ENCODE peak calls at places on chromosomes 11 and 22, in six cellular contexts. One of them, this sample, is unnamed.

GRCh38 chr11:3639841-3640240 is 2.0 kb downstream of the ART5 start:
- DNase-seq in SK-N-SH: no peak
- DNase-seq in GM12878: no peak
- DNase-seq in K562: no peak
- DNase-seq in HepG2: no peak
- DNase-seq in H1: no peak
- DNase-seq in this sample: no peak

GRCh38 chr11:64762916-64763803 is 3.4 kb upstream of the PYGM start:
- DNase-seq in H1: no peak
- DNase-seq in SK-N-SH: peak
- DNase-seq in HepG2: no peak
- DNase-seq in K562: no peak
- DNase-seq in GM12878: no peak
- DNase-seq in this sample: peak

GRCh38 chr22:37098976-37099577 is 10.4 kb downstream of the TMPRSS6 start:
- DNase-seq in GM12878: no peak
- DNase-seq in HepG2: no peak
- DNase-seq in SK-N-SH: no peak
- DNase-seq in K562: no peak
- DNase-seq in H1: no peak
- DNase-seq in this sample: no peak

GRCh38 chr11:66113132-66113856 is 43.2 kb downstream of the PACS1 start:
- DNase-seq in GM12878: no peak
- DNase-seq in HepG2: peak
- DNase-seq in SK-N-SH: no peak
- DNase-seq in H1: no peak
- DNase-seq in K562: no peak
- DNase-seq in this sample: no peak

GRCh38 chr22:49549256-49549655 is 278.4 kb downstream of the BRD1 start:
- DNase-seq in H1: no peak
- DNase-seq in K562: no peak
- DNase-seq in HepG2: no peak
- DNase-seq in SK-N-SH: no peak
- DNase-seq in GM12878: no peak
- DNase-seq in this sample: no peak

GRCh38 chr11:83252941-83253340 is 33.2 kb downstream of the CCDC90B start:
- DNase-seq in HepG2: peak
- DNase-seq in H1: no peak
- DNase-seq in SK-N-SH: no peak
- DNase-seq in GM12878: no peak
- DNase-seq in K562: no peak
- DNase-seq in this sample: no peak

GRCh38 chr22:18987765-18988164 is 51.7 kb upstream of the PRODH start:
- DNase-seq in GM12878: no peak
- DNase-seq in K562: peak
- DNase-seq in HepG2: peak
- DNase-seq in H1: peak
- DNase-seq in SK-N-SH: peak
- DNase-seq in this sample: no peak

GRCh38 chr11:95505927-95506426 is 275.0 kb upstream of the SESN3 start:
- DNase-seq in SK-N-SH: no peak
- DNase-seq in HepG2: no peak
- DNase-seq in H1: no peak
- DNase-seq in GM12878: no peak
- DNase-seq in K562: no peak
- DNase-seq in this sample: peak

GRCh38 chr11:47152953-47153950 is 23.4 kb downstream of the ARFGAP2 start:
- DNase-seq in SK-N-SH: peak
- DNase-seq in K562: peak
- DNase-seq in HepG2: peak
- DNase-seq in H1: no peak
- DNase-seq in GM12878: peak
- DNase-seq in this sample: peak

GRCh38 chr22:42673898-42674390 is 24.8 kb upstream of the CYB5R3 start:
- DNase-seq in H1: no peak
- DNase-seq in K562: no peak
- DNase-seq in HepG2: peak
- DNase-seq in SK-N-SH: no peak
- DNase-seq in GM12878: no peak
- DNase-seq in this sample: no peak

GRCh38 chr22:34804588-34804987 is 261.4 kb upstream of the ISX start:
- DNase-seq in HepG2: no peak
- DNase-seq in K562: peak
- DNase-seq in H1: no peak
- DNase-seq in GM12878: no peak
- DNase-seq in SK-N-SH: no peak
- DNase-seq in this sample: no peak

GRCh38 chr11:95917188-95918036 is 6.5 kb downstream of the MTMR2 start:
- DNase-seq in HepG2: no peak
- DNase-seq in SK-N-SH: peak
- DNase-seq in H1: no peak
- DNase-seq in GM12878: no peak
- DNase-seq in K562: no peak
- DNase-seq in this sample: no peak

GRCh38 chr11:120811199-120811598 is 212.7 kb upstream of the TBCEL start:
- DNase-seq in GM12878: no peak
- DNase-seq in HepG2: no peak
- DNase-seq in H1: no peak
- DNase-seq in K562: no peak
- DNase-seq in SK-N-SH: no peak
- DNase-seq in this sample: no peak

GRCh38 chr11:72642815-72643511 is 31.3 kb downstream of the PDE2A start:
- DNase-seq in K562: peak
- DNase-seq in H1: peak
- DNase-seq in SK-N-SH: peak
- DNase-seq in GM12878: no peak
- DNase-seq in HepG2: no peak
- DNase-seq in this sample: peak

GRCh38 chr11:43558056-43558455 is 122.5 kb upstream of the HSD17B12 start:
- DNase-seq in GM12878: no peak
- DNase-seq in H1: no peak
- DNase-seq in HepG2: no peak
- DNase-seq in SK-N-SH: no peak
- DNase-seq in K562: no peak
- DNase-seq in this sample: no peak
- TF ChIP-seq GABPA in GM12878: no peak
- TF ChIP-seq GABPA in H1: no peak
- TF ChIP-seq GABPA in HepG2: no peak
- TF ChIP-seq GABPA in SK-N-SH: no peak
- TF ChIP-seq GABPA in K562: no peak
- TF ChIP-seq GABPA in this sample: no peak

GRCh38 chr22:21455334-21456089 is 11.7 kb upstream of the TMEM191C start:
- DNase-seq in K562: no peak
- DNase-seq in HepG2: no peak
- DNase-seq in GM12878: no peak
- DNase-seq in H1: no peak
- DNase-seq in SK-N-SH: no peak
- DNase-seq in this sample: no peak
- TF ChIP-seq GABPA in K562: no peak
- TF ChIP-seq GABPA in HepG2: no peak
- TF ChIP-seq GABPA in GM12878: no peak
- TF ChIP-seq GABPA in H1: no peak
- TF ChIP-seq GABPA in SK-N-SH: no peak
- TF ChIP-seq GABPA in this sample: no peak

GRCh38 chr11:1353383-1354124 is 36.2 kb upstream of the BRSK2 start:
- DNase-seq in SK-N-SH: peak
- DNase-seq in GM12878: no peak
- DNase-seq in K562: no peak
- DNase-seq in H1: no peak
- DNase-seq in HepG2: no peak
- DNase-seq in this sample: no peak

GRCh38 chr11:1349074-1349931 is 39.9 kb upstream of the TOLLIP start:
- DNase-seq in H1: no peak
- DNase-seq in GM12878: no peak
- DNase-seq in K562: no peak
- DNase-seq in SK-N-SH: peak
- DNase-seq in HepG2: no peak
- DNase-seq in this sample: no peak

GRCh38 chr11:1352696-1353382 is 36.9 kb upstream of the BRSK2 start:
- DNase-seq in GM12878: no peak
- DNase-seq in HepG2: no peak
- DNase-seq in SK-N-SH: peak
- DNase-seq in H1: no peak
- DNase-seq in K562: peak
- DNase-seq in this sample: no peak

GRCh38 chr11:1350086-1350725 is 39.5 kb upstream of the BRSK2 start:
- DNase-seq in K562: no peak
- DNase-seq in HepG2: no peak
- DNase-seq in H1: no peak
- DNase-seq in SK-N-SH: peak
- DNase-seq in GM12878: no peak
- DNase-seq in this sample: no peak

DNA sequence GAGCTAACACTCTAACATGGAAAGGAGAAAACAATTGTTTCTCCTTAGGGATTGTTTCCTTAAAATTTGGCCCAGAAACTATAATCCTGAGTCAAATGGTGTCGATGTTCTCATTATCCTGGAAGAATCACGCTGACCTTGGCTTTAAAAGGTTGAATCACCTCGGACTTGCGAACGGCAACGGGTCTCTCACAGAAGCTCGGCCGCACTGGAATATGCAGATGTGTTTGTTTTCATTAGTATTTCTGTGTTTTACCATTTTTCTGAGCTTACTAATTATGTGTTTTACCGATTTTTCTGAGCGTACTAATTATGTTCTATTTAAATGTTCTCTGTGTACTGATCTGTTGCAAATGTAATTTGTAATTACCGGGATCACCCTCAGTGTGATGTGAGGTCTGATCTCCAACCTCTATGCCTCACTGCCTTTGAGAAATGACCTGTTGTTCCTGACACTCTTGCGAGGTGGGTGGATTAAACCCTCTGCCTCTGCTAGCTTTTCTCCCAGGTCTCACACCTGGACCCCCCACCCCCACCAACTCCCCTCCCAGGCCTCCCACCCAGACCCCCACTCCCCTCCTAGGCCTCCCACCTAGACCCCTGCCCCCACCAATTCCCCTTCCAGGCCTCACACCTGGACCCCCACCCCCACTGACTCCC is 38.3 kb upstream of the BRSK2 start:
- DNase-seq in SK-N-SH: peak
- DNase-seq in K562: peak
- DNase-seq in H1: no peak
- DNase-seq in HepG2: peak
- DNase-seq in GM12878: no peak
- DNase-seq in this sample: no peak
- TF ChIP-seq GABPA in SK-N-SH: no peak
- TF ChIP-seq GABPA in K562: no peak
- TF ChIP-seq GABPA in H1: no peak
- TF ChIP-seq GABPA in HepG2: no peak
- TF ChIP-seq GABPA in GM12878: no peak
- TF ChIP-seq GABPA in this sample: no peak

GRCh38 chr11:108866781-108867180 is 201.9 kb downstream of the DDX10 start:
- DNase-seq in HepG2: no peak
- DNase-seq in H1: no peak
- DNase-seq in SK-N-SH: no peak
- DNase-seq in GM12878: no peak
- DNase-seq in K562: no peak
- DNase-seq in this sample: no peak
- TF ChIP-seq GABPA in HepG2: no peak
- TF ChIP-seq GABPA in H1: no peak
- TF ChIP-seq GABPA in SK-N-SH: no peak
- TF ChIP-seq GABPA in GM12878: no peak
- TF ChIP-seq GABPA in K562: no peak
- TF ChIP-seq GABPA in this sample: no peak

GRCh38 chr11:111601979-111602864 is at the start of gene SIK2:
- DNase-seq in SK-N-SH: peak
- DNase-seq in HepG2: peak
- DNase-seq in K562: peak
- DNase-seq in GM12878: peak
- DNase-seq in H1: peak
- DNase-seq in this sample: peak

GRCh38 chr11:111604392-111605009 is 2.3 kb downstream of the SIK2 start:
- DNase-seq in H1: no peak
- DNase-seq in HepG2: peak
- DNase-seq in K562: peak
- DNase-seq in GM12878: peak
- DNase-seq in SK-N-SH: peak
- DNase-seq in this sample: no peak

GRCh38 chr11:111601636-111601978 is 642 bp upstream of the SIK2 start:
- DNase-seq in SK-N-SH: no peak
- DNase-seq in H1: no peak
- DNase-seq in GM12878: no peak
- DNase-seq in K562: no peak
- DNase-seq in HepG2: no peak
- DNase-seq in this sample: no peak

GRCh38 chr11:111603633-111604130 is 1.4 kb downstream of the SIK2 start:
- DNase-seq in HepG2: no peak
- DNase-seq in K562: no peak
- DNase-seq in H1: no peak
- DNase-seq in SK-N-SH: no peak
- DNase-seq in GM12878: no peak
- DNase-seq in this sample: no peak

GRCh38 chr11:111602865-111603632 is 800 bp downstream of the SIK2 start:
- DNase-seq in HepG2: no peak
- DNase-seq in H1: no peak
- DNase-seq in GM12878: no peak
- DNase-seq in SK-N-SH: peak
- DNase-seq in K562: peak
- DNase-seq in this sample: peak
- TF ChIP-seq GABPA in HepG2: no peak
- TF ChIP-seq GABPA in H1: no peak
- TF ChIP-seq GABPA in GM12878: no peak
- TF ChIP-seq GABPA in SK-N-SH: no peak
- TF ChIP-seq GABPA in K562: no peak
- TF ChIP-seq GABPA in this sample: no peak